ENCODE peak calls at places on chromosomes 13 and 19, in four cellular contexts. L is stomach, A is brain microvascular endothelial cell, Y is transverse colon. T is an unnamed sample.
A peak's percentile ranks its signal among the peaks of the same experiment; 100 is the strongest.

GRCh38 chr19:53517114-53517741 is 20.7 kb upstream of the ZNF331 start:
- DNase-seq in L (no peak), A (no peak), Y (no peak), T (no peak)

GRCh38 chr19:2385053-2385721 is 25.1 kb downstream of the TMPRSS9 start:
- DNase-seq in L (no peak), A (peak; percentile 59), Y (peak; percentile 51), T (no peak)

GRCh38 chr19:51699170-51699569 is 6.0 kb downstream of the SPACA6 start:
- DNase-seq in L (no peak), A (no peak), Y (no peak), T (no peak)

GRCh38 chr19:48501961-48502719 is 9.5 kb downstream of the LMTK3 start:
- DNase-seq in L (peak; percentile 95), A (no peak), Y (peak; percentile 92), T (peak; percentile 46)

GRCh38 chr13:92572190-92572589 is 654.4 kb upstream of the GPC6 start:
- DNase-seq in L (no peak), A (no peak), Y (no peak), T (no peak)

GRCh38 chr13:65638572-65639168 is 1591.5 kb downstream of the PCDH9 start:
- DNase-seq in L (no peak), A (peak; percentile 42), Y (no peak), T (no peak)

GRCh38 chr13:27334774-27335490 is 64.3 kb downstream of the RASL11A start:
- DNase-seq in L (no peak), A (peak; percentile 22), Y (no peak), T (no peak)

GRCh38 chr13:101341464-101341863 is 74.8 kb downstream of the NALCN start:
- DNase-seq in L (no peak), A (no peak), Y (no peak), T (no peak)

GRCh38 chr13:31747966-31748365 is 8.6 kb downstream of the RXFP2 start:
- DNase-seq in L (no peak), A (no peak), Y (no peak), T (no peak)

GRCh38 chr19:14031719-14032480 is at the start of gene IL27RA:
- DNase-seq in L (peak; percentile 64), A (peak; percentile 15), Y (peak; percentile 75), T (peak; percentile 67)

GRCh38 chr13:67133476-67133875 is 96.7 kb downstream of the PCDH9 start:
- DNase-seq in L (no peak), A (no peak), Y (no peak), T (no peak)

GRCh38 chr19:30070198-30070969 is 128.3 kb downstream of the URI1 start:
- DNase-seq in L (peak; percentile 4), A (no peak), Y (peak; percentile 4), T (no peak)

GRCh38 chr13:102596147-102597028 is at the start of gene TPP2:
- DNase-seq in L (peak; percentile 100), A (peak; percentile 98), Y (peak; percentile 100), T (peak; percentile 100)

GRCh38 chr13:110326263-110326904 is 19.3 kb downstream of the COL4A2 start:
- DNase-seq in L (no peak), A (no peak), Y (no peak), T (peak; percentile 42)

GRCh38 chr19:34428549-34429285 is 536 bp downstream of the UBA2 start:
- DNase-seq in L (peak; percentile 31), A (no peak), Y (peak; percentile 45), T (peak; percentile 79)

GRCh38 chr19:38691938-38692457 is 44.5 kb downstream of the ACTN4 start:
- DNase-seq in L (no peak), A (peak; percentile 97), Y (peak; percentile 64), T (peak; percentile 64)

GRCh38 chr13:112182831-112183543 is 116.0 kb downstream of the SOX1 start:
- DNase-seq in L (no peak), A (no peak), Y (no peak), T (no peak)

GRCh38 chr19:30152510-30153291 is 210.7 kb downstream of the URI1 start:
- DNase-seq in L (no peak), A (no peak), Y (no peak), T (no peak)

GRCh38 chr19:49328741-49329140 is 3.8 kb upstream of the SLC6A16 start:
- DNase-seq in L (no peak), A (no peak), Y (no peak), T (no peak)

GRCh38 chr19:55255618-55256423 is 3.0 kb downstream of the PPP6R1 start:
- DNase-seq in L (peak; percentile 46), A (peak; percentile 15), Y (peak; percentile 42), T (peak; percentile 63)

GRCh38 chr19:45768644-45769053 is 403 bp downstream of the SIX5 start:
- DNase-seq in L (peak; percentile 54), A (peak; percentile 22), Y (peak; percentile 50), T (peak; percentile 87)

GRCh38 chr13:48874165-48874564 is 101.5 kb upstream of the FNDC3A start:
- DNase-seq in L (no peak), A (no peak), Y (no peak), T (peak; percentile 29)

GRCh38 chr19:14425696-14426138 is 6.6 kb upstream of the DDX39A start:
- DNase-seq in L (no peak), A (peak; percentile 46), Y (no peak), T (no peak)

GRCh38 chr13:41049480-41049879 is 11.8 kb upstream of the WBP4 start:
- DNase-seq in L (no peak), A (no peak), Y (no peak), T (no peak)

GRCh38 chr19:3350014-3350663 is 16.2 kb upstream of the NFIC start:
- DNase-seq in L (peak; percentile 76), A (no peak), Y (peak; percentile 68), T (peak; percentile 3)

GRCh38 chr13:74931698-74932433 is 550.1 kb downstream of the TBC1D4 start:
- DNase-seq in L (no peak), A (no peak), Y (no peak), T (no peak)

GRCh38 chr19:4371209-4371897 is 28.0 kb downstream of the MPND start:
- DNase-seq in L (no peak), A (no peak), Y (no peak), T (no peak)

GRCh38 chr19:4369109-4369887 is 25.9 kb downstream of the MPND start:
- DNase-seq in L (peak; percentile 83), A (no peak), Y (peak; percentile 84), T (peak; percentile 84)

GRCh38 chr19:4369888-4370260 is 26.5 kb downstream of the MPND start:
- DNase-seq in L (peak; percentile 80), A (no peak), Y (peak; percentile 76), T (peak; percentile 81)

GRCh38 chr19:4371898-4372629 is 28.3 kb downstream of the SH3GL1 start:
- DNase-seq in L (no peak), A (no peak), Y (no peak), T (no peak)

GRCh38 chr19:4370418-4371041 is 27.2 kb downstream of the MPND start:
- DNase-seq in L (no peak), A (no peak), Y (no peak), T (peak; percentile 57)
- H3K27ac ChIP-seq in L (peak overlapping the region; percentile 82), A (no peak overlapping the region), Y (no peak overlapping the region), T (no peak overlapping the region)

GRCh38 chr13:81664872-81665271 is 1323.9 kb upstream of the SPRY2 start:
- DNase-seq in L (no peak), A (no peak), Y (no peak), T (no peak)
- H3K4me3 ChIP-seq in L (no peak overlapping the region), A (no peak overlapping the region), Y (no peak overlapping the region), T (no peak overlapping the region)

DNA sequence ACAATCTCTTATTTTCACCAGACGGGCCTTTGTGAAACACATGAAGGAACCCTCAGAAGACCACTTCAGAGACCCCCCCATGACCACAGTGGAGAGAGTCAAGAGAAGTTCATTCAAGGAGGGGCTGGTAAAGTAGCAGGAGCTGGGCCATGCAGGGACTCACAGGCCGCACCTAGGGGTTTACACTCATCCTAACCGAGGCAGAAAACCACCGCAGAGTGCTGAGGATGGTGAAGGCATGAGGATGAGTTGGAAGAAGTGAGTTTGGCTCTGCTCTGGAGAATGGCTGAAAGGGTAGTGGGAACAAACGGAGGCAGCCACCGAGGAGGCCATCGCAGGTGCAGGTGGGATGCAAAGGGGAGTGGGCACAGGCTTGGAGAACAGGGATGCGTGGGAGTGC is 1046.9 kb downstream of the UQCRFS1 start:
- DNase-seq in L (no peak), A (no peak), Y (no peak), T (no peak)
- H3K27ac ChIP-seq in L (no peak overlapping the region), A (no peak overlapping the region), Y (no peak overlapping the region), T (no peak overlapping the region)

GRCh38 chr13:98279473-98280175 is 102.6 kb upstream of the RNF113B start:
- DNase-seq in L (no peak), A (no peak), Y (no peak), T (no peak)

GRCh38 chr13:98278068-98278619 is 101.1 kb upstream of the RNF113B start:
- DNase-seq in L (no peak), A (no peak), Y (no peak), T (no peak)

GRCh38 chr13:98276486-98276885 is 99.4 kb upstream of the RNF113B start:
- DNase-seq in L (no peak), A (no peak), Y (no peak), T (no peak)

GRCh38 chr13:98275711-98276171 is 98.7 kb upstream of the RNF113B start:
- DNase-seq in L (no peak), A (no peak), Y (no peak), T (no peak)

GRCh38 chr13:98280176-98280510 is 103.1 kb upstream of the RNF113B start:
- DNase-seq in L (no peak), A (no peak), Y (no peak), T (no peak)
- H3K4me3 ChIP-seq in L (no peak overlapping the region), A (no peak overlapping the region), Y (no peak overlapping the region), T (no peak overlapping the region)

DNA sequence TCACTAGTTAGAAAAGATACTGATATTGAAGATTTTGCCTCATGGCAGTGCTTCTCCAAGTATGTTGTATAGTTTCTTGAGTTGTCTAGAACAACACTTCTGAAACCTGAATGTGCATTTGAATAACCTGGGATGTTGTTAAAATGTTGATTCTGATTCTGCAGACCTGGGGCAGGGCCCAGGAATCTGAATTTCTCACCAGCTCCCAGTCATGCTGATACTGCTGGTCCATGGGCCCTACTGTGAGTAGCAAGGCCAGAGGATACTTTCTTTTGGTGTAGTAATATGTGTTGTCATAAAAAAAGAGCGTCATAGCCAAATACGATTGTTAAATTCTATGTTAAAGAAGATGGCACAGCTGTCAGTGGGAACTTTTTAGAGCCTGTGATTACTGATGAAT is 41.6 kb upstream of the C1QTNF9 start:
- DNase-seq in L (no peak), A (no peak), Y (no peak), T (no peak)
- H3K27ac ChIP-seq in L (peak overlapping the region; percentile 64), A (no peak overlapping the region), Y (peak overlapping the region; percentile 59), T (no peak overlapping the region)

DNA sequence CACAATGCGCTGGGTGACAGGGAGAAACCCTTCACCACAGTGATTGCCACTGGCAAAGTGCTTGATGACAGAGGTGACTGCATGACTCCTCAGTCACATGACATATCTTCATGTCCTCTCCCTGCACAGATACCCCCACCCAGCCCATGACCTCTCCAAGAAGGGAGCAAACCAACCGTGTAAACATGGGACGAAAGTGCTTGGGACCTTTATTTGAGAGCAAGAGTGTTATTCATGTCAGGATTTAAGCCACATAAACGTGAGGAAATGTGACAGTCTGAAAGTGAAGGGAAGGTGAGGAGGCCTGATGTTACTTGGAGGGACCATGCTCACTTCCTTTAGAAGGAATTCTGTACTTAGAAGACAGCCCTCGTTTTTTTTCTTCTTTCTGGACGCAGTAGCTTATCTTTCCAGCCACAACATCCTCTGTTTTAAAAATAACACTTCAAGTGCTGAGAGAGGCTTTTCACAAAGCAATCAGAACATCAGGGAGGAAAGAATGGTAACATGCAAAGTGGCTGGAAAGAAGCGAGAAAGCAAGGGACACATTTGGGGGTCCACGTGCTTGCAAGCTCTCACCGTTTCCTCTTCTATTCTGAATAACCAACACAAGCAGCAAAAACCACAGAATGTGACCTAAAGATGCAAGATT is 35.6 kb downstream of the EPS15L1 start:
- DNase-seq in L (no peak), A (no peak), Y (no peak), T (no peak)
- H3K4me3 ChIP-seq in L (no peak overlapping the region), A (no peak overlapping the region), Y (no peak overlapping the region), T (no peak overlapping the region)